ENCODE peak calls at places on chromosomes 5 and 9, in ten cellular contexts. K, J, Z, W, I, T, C, B, D and O are unnamed samples.

GRCh38 chr5:1273745-1274144 is 21.1 kb downstream of the TERT start:
- DNase-seq in D (no peak), K (no peak), T (no peak), Z (no peak), C (no peak), W (no peak), I (no peak), J (no peak), B (no peak), O (no peak)

GRCh38 chr9:113349044-113349433 is 302 bp upstream of the BSPRY start:
- DNase-seq in Z (no peak), W (no peak), D (no peak), I (no peak), B (no peak), C (no peak), K (no peak), T (no peak), J (no peak), O (no peak)

GRCh38 chr9:69385474-69386091 is 60.6 kb downstream of the ENTREP1 start:
- DNase-seq in B (no peak), Z (no peak), C (no peak), K (no peak), T (no peak), J (no peak), D (no peak), W (no peak), I (no peak), O (no peak)

GRCh38 chr9:87867391-87867790 is 15.3 kb upstream of the SPATA31E1 start:
- DNase-seq in W (no peak), B (no peak), J (no peak), I (no peak), T (no peak), C (no peak), D (no peak), K (no peak), Z (no peak), O (no peak)

GRCh38 chr5:74990194-74990593 is 62.2 kb downstream of the GCNT4 start:
- DNase-seq in Z (no peak), B (no peak), T (no peak), I (no peak), D (no peak), C (no peak), J (no peak), K (no peak), W (no peak), O (no peak)

GRCh38 chr9:127923771-127924170 is 6.8 kb downstream of the PIP5KL1 start:
- DNase-seq in I (no peak), Z (no peak), D (no peak), B (no peak), W (no peak), T (peak; percentile 83), J (no peak), C (peak; percentile 87), K (no peak), O (peak; percentile 95)

GRCh38 chr9:31394040-31394473 is 990.4 kb upstream of the ACO1 start:
- DNase-seq in J (no peak), B (no peak), C (no peak), W (no peak), Z (no peak), I (no peak), T (peak; percentile 98), K (no peak), D (no peak), O (no peak)

GRCh38 chr5:39340486-39340885 is 23.8 kb downstream of the C9 start:
- DNase-seq in Z (no peak), D (no peak), B (no peak), K (no peak), C (peak; percentile 58), I (no peak), W (no peak), J (no peak), T (no peak), O (no peak)

GRCh38 chr9:131382850-131383729 is 10.8 kb upstream of the PRRC2B start:
- DNase-seq in J (peak; percentile 71), K (peak; percentile 85), I (peak; percentile 76), W (peak; percentile 46), T (peak; percentile 77), Z (no peak), B (no peak), C (peak; percentile 75), D (no peak), O (no peak)

GRCh38 chr5:159050408-159051091 is 49.2 kb downstream of the EBF1 start:
- DNase-seq in T (peak; percentile 83), B (no peak), I (no peak), K (no peak), J (no peak), Z (no peak), C (peak; percentile 82), D (no peak), W (no peak), O (no peak)

GRCh38 chr9:115328677-115329076 is 210.7 kb upstream of the TNC start:
- DNase-seq in K (no peak), B (no peak), D (no peak), J (no peak), W (no peak), I (no peak), T (no peak), C (peak; percentile 4), Z (no peak), O (no peak)

GRCh38 chr9:89743216-89743575 is 138.4 kb downstream of the GADD45G start:
- DNase-seq in C (no peak), Z (no peak), K (no peak), T (no peak), D (no peak), I (no peak), J (no peak), W (no peak), B (no peak), O (no peak)

GRCh38 chr5:139760066-139761056 is 35.2 kb upstream of the PSD2 start:
- DNase-seq in K (peak; percentile 54), T (peak; percentile 22), C (peak; percentile 54), B (no peak), I (no peak), J (peak; percentile 56), W (no peak), D (no peak), Z (no peak), O (no peak)

GRCh38 chr5:2017540-2018389 is 135.0 kb upstream of the IRX4 start:
- DNase-seq in I (no peak), Z (no peak), J (no peak), T (peak; percentile 41), B (no peak), K (peak; percentile 33), W (no peak), D (no peak), C (peak; percentile 23), O (no peak)

GRCh38 chr9:100474082-100474949 is 1.4 kb downstream of the TMEFF1 start:
- DNase-seq in J (no peak), T (no peak), D (no peak), Z (no peak), I (no peak), B (no peak), K (peak; percentile 47), W (no peak), C (no peak), O (no peak)

GRCh38 chr9:100472725-100473261 is at the start of gene TMEFF1:
- DNase-seq in C (no peak), Z (peak; percentile 36), K (peak; percentile 93), D (no peak), I (no peak), B (no peak), W (peak; percentile 23), J (peak; percentile 65), T (no peak), O (no peak)

GRCh38 chr9:100473271-100474081 is 527 bp downstream of the TMEFF1 start:
- DNase-seq in K (peak; percentile 60), Z (peak; percentile 17), I (no peak), B (no peak), D (no peak), W (no peak), T (peak; percentile 31), C (peak; percentile 16), J (peak; percentile 34), O (no peak)

GRCh38 chr9:100477221-100477620 is 4.3 kb downstream of the TMEFF1 start:
- DNase-seq in Z (no peak), T (no peak), I (no peak), C (no peak), K (no peak), B (no peak), J (no peak), W (no peak), D (no peak), O (no peak)

DNA sequence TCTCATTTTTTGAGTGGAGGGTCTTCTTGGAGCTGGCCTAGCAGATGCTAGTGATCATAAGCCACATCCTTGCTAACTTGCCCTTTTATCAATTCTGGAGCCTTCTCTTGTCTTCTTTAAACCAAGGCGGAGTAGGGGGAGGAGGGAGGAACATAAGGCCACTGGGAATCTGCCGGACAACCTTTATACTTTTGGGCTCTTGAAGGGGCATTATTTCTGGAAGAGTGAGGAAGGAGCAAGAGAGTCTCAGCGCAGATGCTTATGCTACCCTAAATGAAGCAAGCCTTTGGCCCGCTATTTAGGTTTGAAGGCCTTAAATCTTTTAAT is 2.0 kb downstream of the TMEFF1 start:
- DNase-seq in T (no peak), J (no peak), Z (no peak), B (no peak), C (no peak), W (no peak), K (no peak), D (no peak), I (no peak), O (no peak)
- H3K4me3 ChIP-seq in T (no peak overlapping the region), J (peak overlapping the region; percentile 89), Z (no peak overlapping the region), B (no peak overlapping the region), C (no peak overlapping the region), W (no peak overlapping the region), K (peak overlapping the region; percentile 88), D (no peak overlapping the region), I (no peak overlapping the region), O (no peak overlapping the region)

DNA sequence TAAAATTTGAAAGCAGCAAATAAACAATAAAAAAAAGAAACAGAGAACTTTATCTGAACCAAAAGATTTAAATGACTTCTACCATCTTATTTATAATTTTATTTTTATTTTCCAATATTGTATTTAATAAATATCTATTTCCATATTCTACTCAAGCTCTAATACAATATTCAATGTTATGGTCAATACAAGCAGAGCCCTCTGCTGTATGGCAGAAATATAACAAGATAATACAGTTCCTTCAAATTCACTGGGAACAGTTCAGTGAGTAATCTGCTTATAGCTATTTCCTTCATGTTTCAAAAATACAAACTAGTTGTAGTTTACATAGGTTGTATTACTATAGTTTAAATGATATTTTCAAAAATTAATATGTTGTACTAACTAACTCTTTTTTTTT is 332.7 kb downstream of the PRDM9 start:
- DNase-seq in Z (no peak), K (no peak), J (no peak), C (no peak), I (no peak), B (no peak), D (no peak), T (peak; percentile 0), W (no peak), O (no peak)
- TF ChIP-seq CTCF in Z (no peak), K (no peak), J (no peak), C (no peak), I (peak; percentile 7), B (no peak), D (no peak), T (no peak), W (no peak), O (no peak)

GRCh38 chr9:35729700-35730485 is 2.1 kb downstream of the TLN1 start:
- DNase-seq in K (peak; percentile 20), J (no peak), D (peak; percentile 49), Z (peak; percentile 54), I (no peak), W (peak; percentile 66), B (no peak), T (peak; percentile 79), C (peak; percentile 80), O (peak; percentile 62)
- H3K4me3 ChIP-seq in K (no peak overlapping the region), J (peak overlapping the region; percentile 98), D (no peak overlapping the region), Z (no peak overlapping the region), I (peak overlapping the region; percentile 93), W (peak overlapping the region; percentile 82), B (peak overlapping the region; percentile 65), T (peak overlapping the region; percentile 88), C (peak overlapping the region; percentile 98), O (peak overlapping the region; percentile 87)

GRCh38 chr9:98538203-98538602 is 170.5 kb downstream of the GABBR2 start:
- DNase-seq in B (no peak), I (no peak), W (no peak), D (no peak), K (no peak), T (no peak), J (no peak), C (no peak), Z (no peak), O (no peak)
- TF ChIP-seq CTCF in B (no peak), I (no peak), W (no peak), D (no peak), K (no peak), T (peak; percentile 20), J (no peak), C (no peak), Z (no peak), O (no peak)